ENCODE peak calls at places on chromosomes 16 and 17, in eight cellular contexts. D, I, T, X, N, H, L and W are unnamed samples.

GRCh38 chr17:2853111-2853721 is 57.0 kb downstream of the RAP1GAP2 start:
- DNase-seq in X (peak; percentile 73), I (peak; percentile 43), H (peak; percentile 80), L (peak; percentile 15), D (peak; percentile 22), T (peak; percentile 33), N (peak; percentile 63), W (no peak)

GRCh38 chr16:82629441-82630027 is 2.8 kb downstream of the CDH13 start:
- DNase-seq in N (no peak), H (no peak), X (no peak), D (no peak), L (peak; percentile 87), T (peak; percentile 87), I (no peak), W (no peak)

GRCh38 chr17:31486351-31487062 is 95.0 kb downstream of the RAB11FIP4 start:
- DNase-seq in D (no peak), L (no peak), X (no peak), H (no peak), T (no peak), I (no peak), N (no peak), W (no peak)

GRCh38 chr17:332558-333322 is 19.9 kb downstream of the RPH3AL start:
- DNase-seq in N (no peak), D (peak; percentile 59), X (peak; percentile 43), L (peak; percentile 9), T (peak; percentile 67), H (peak; percentile 67), I (no peak), W (no peak)

GRCh38 chr16:84001726-84002125 is 33.7 kb downstream of the NECAB2 start:
- DNase-seq in I (no peak), X (no peak), D (no peak), L (no peak), H (no peak), T (no peak), N (no peak), W (no peak)

GRCh38 chr17:53668854-53669253 is 153.9 kb upstream of the KIF2B start:
- DNase-seq in I (no peak), H (no peak), T (no peak), N (no peak), D (no peak), L (no peak), X (no peak), W (no peak)

GRCh38 chr17:62628845-62629555 is 1.5 kb downstream of the MRC2 start:
- DNase-seq in X (no peak), N (no peak), D (peak; percentile 86), L (peak; percentile 67), I (peak; percentile 64), T (peak; percentile 52), H (peak; percentile 73), W (no peak)

GRCh38 chr17:79632432-79632735 is 21.5 kb upstream of the RBFOX3 start:
- DNase-seq in L (no peak), I (no peak), H (peak; percentile 28), T (no peak), N (no peak), D (no peak), X (peak; percentile 11), W (no peak)

GRCh38 chr17:1413281-1413791 is 13.3 kb upstream of the YWHAE start:
- DNase-seq in L (peak; percentile 95), N (peak; percentile 55), T (peak; percentile 66), X (peak; percentile 87), I (no peak), H (peak; percentile 88), D (peak; percentile 77), W (no peak)

GRCh38 chr17:10261098-10261497 is 62.7 kb upstream of the GAS7 start:
- DNase-seq in N (no peak), H (no peak), L (no peak), D (no peak), X (no peak), T (no peak), I (no peak), W (no peak)

GRCh38 chr16:70529051-70529777 is 5.6 kb downstream of the SF3B3 start:
- DNase-seq in T (peak; percentile 72), X (no peak), H (no peak), N (peak; percentile 57), L (peak; percentile 84), D (peak; percentile 76), I (no peak), W (no peak)

GRCh38 chr17:29091591-29092291 is 48.8 kb downstream of the PIPOX start:
- DNase-seq in T (no peak), N (no peak), I (no peak), D (no peak), X (no peak), H (no peak), L (no peak), W (no peak)

GRCh38 chr16:85153656-85154091 is 41.4 kb upstream of the CIBAR2 start:
- DNase-seq in N (no peak), I (no peak), H (peak; percentile 88), L (no peak), X (peak; percentile 82), D (no peak), T (no peak), W (no peak)

GRCh38 chr17:53336281-53336680 is 486.4 kb upstream of the KIF2B start:
- DNase-seq in X (no peak), I (no peak), D (no peak), L (no peak), T (no peak), H (no peak), N (no peak), W (no peak)

GRCh38 chr17:44314869-44315661 is 6.7 kb downstream of the RUNDC3A start:
- DNase-seq in I (peak; percentile 72), N (peak; percentile 73), L (no peak), T (no peak), H (no peak), D (no peak), X (no peak), W (no peak)

GRCh38 chr17:48374650-48375230 is 55.3 kb downstream of the SKAP1 start:
- DNase-seq in D (peak; percentile 8), X (no peak), N (peak; percentile 74), T (no peak), I (peak; percentile 41), L (no peak), H (no peak), W (no peak)

GRCh38 chr16:10182186-10182683 is at the start of gene GRIN2A:
- DNase-seq in X (no peak), I (peak; percentile 22), L (no peak), D (no peak), T (no peak), H (no peak), N (no peak), W (peak; percentile 19)

GRCh38 chr16:10180042-10180770 is 2.0 kb downstream of the GRIN2A start:
- DNase-seq in T (no peak), I (no peak), D (no peak), X (no peak), L (no peak), H (no peak), N (no peak), W (no peak)

GRCh38 chr16:10181196-10182162 is 749 bp downstream of the GRIN2A start:
- DNase-seq in X (peak; percentile 63), D (peak; percentile 43), L (peak; percentile 70), I (peak; percentile 82), T (peak; percentile 56), N (peak; percentile 69), H (peak; percentile 74), W (peak; percentile 78)

GRCh38 chr16:10178079-10178478 is 4.1 kb downstream of the GRIN2A start:
- DNase-seq in X (no peak), T (no peak), L (no peak), D (no peak), I (no peak), H (no peak), N (no peak), W (no peak)

DNA sequence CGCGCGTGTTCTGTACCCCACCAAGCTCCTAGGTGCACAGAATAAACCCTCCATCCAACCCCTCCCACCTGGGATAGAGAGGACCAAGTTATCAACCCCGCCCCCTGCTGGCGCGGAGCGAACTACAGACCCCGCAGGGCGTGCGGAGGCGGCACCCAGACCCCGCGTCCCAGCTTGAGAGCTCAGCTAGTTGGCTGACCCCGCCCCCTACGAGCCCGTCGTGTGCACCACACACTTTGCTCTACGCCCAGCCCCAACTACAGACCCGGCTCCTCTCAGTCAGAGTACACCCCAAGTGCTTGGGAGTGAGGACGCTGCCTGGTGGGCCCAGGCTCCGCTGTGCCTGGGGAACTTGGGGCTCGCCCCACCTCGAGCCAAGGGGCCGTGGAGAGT is 1.5 kb downstream of the GRIN2A start:
- DNase-seq in T (no peak), D (no peak), I (peak; percentile 85), N (peak; percentile 17), X (no peak), L (no peak), H (no peak), W (peak; percentile 59)
- TF ChIP-seq CTCF in T (peak; percentile 39), D (peak; percentile 29), I (peak; percentile 24), N (peak; percentile 12), X (peak; percentile 40), L (peak; percentile 45), H (peak; percentile 34), W (peak; percentile 67)

GRCh38 chr17:76034433-76035185 is 7.5 kb upstream of the EVPL start:
- DNase-seq in L (no peak), T (no peak), X (no peak), I (no peak), N (no peak), H (no peak), D (no peak), W (no peak)

GRCh38 chr17:76038050-76038449 is 10.9 kb upstream of the EVPL start:
- DNase-seq in D (no peak), X (no peak), I (no peak), H (no peak), T (no peak), L (no peak), N (no peak), W (no peak)

GRCh38 chr17:76033139-76033538 is 6.0 kb upstream of the EVPL start:
- DNase-seq in H (no peak), T (no peak), L (no peak), N (no peak), I (no peak), D (no peak), X (no peak), W (no peak)

GRCh38 chr17:76036497-76037380 is 9.6 kb upstream of the EVPL start:
- DNase-seq in H (no peak), D (peak; percentile 16), T (no peak), X (no peak), N (no peak), I (no peak), L (peak; percentile 15), W (no peak)

GRCh38 chr17:76039121-76039520 is 12.0 kb upstream of the EVPL start:
- DNase-seq in T (no peak), N (no peak), L (no peak), D (no peak), X (no peak), I (no peak), H (no peak), W (no peak)
- H3K4me3 ChIP-seq in T (no peak overlapping the region), N (no peak overlapping the region), L (no peak overlapping the region), D (no peak overlapping the region), X (no peak overlapping the region), I (no peak overlapping the region), H (no peak overlapping the region), W (no peak overlapping the region)

GRCh38 chr16:25390761-25391160 is 133.1 kb upstream of the ZKSCAN2 start:
- DNase-seq in I (no peak), N (no peak), H (no peak), X (no peak), T (no peak), L (no peak), D (no peak), W (peak; percentile 19)

GRCh38 chr16:25395528-25395927 is 137.9 kb upstream of the ZKSCAN2 start:
- DNase-seq in H (no peak), D (no peak), X (no peak), N (no peak), L (no peak), I (no peak), T (no peak), W (no peak)
- TF ChIP-seq CTCF in H (no peak), D (no peak), X (no peak), N (no peak), L (no peak), I (no peak), T (no peak), W (peak; percentile 5)

GRCh38 chr17:42387221-42387657 is 1.0 kb downstream of the STAT3 start:
- DNase-seq in L (peak; percentile 86), T (peak; percentile 74), D (peak; percentile 89), N (no peak), I (no peak), X (no peak), H (no peak), W (no peak)
- H3K4me3 ChIP-seq in L (peak overlapping the region; percentile 93), T (peak overlapping the region; percentile 90), D (peak overlapping the region; percentile 95), N (peak overlapping the region; percentile 88), I (peak overlapping the region; percentile 83), X (peak overlapping the region; percentile 97), H (peak overlapping the region; percentile 97), W (peak overlapping the region; percentile 94)